ENCODE peak calls at places on chromosomes 7 and 10, in seven cellular contexts. X is MM.1S; L is frontal cortex; I is glomerular endothelial cell; J is activated T-helper 9 cell treated with anti-CD3 and anti-CD28 coated beads, Interleukin-2, amount 50 U/mL, for 16 hours; N is thoracic aorta; Y is A549. W is an unnamed sample.

GRCh38 chr10:69863580-69863979 is 61.9 kb downstream of the COL13A1 start:
- DNase-seq in X (no peak), L (no peak), J (no peak), Y (no peak), I (no peak), N (no peak), W (no peak)

GRCh38 chr7:139094596-139094995 is 14.9 kb downstream of the ZC3HAV1 start:
- DNase-seq in I (no peak), Y (no peak), X (no peak), L (no peak), N (no peak), J (no peak), W (no peak)

GRCh38 chr10:59648711-59649201 is 60.9 kb downstream of the SLC16A9 start:
- DNase-seq in L (peak), X (no peak), Y (no peak), I (no peak), J (no peak), N (no peak), W (no peak)

GRCh38 chr7:43647772-43648643 is 65.1 kb downstream of the STK17A start:
- DNase-seq in L (peak), J (peak), N (peak), I (peak), Y (peak), X (peak), W (no peak)

GRCh38 chr10:102422586-102423129 is 2.0 kb downstream of the FBXL15 start:
- DNase-seq in J (no peak), X (peak), Y (peak), I (no peak), L (peak), N (no peak), W (no peak)

GRCh38 chr7:134533288-134533771 is 6.0 kb downstream of the AKR1B10 start:
- DNase-seq in L (no peak), I (no peak), N (no peak), X (no peak), Y (no peak), J (no peak), W (no peak)

GRCh38 chr7:115649429-115649828 is 381.1 kb downstream of the TFEC start:
- DNase-seq in I (no peak), N (no peak), J (no peak), X (no peak), Y (no peak), L (no peak), W (no peak)

GRCh38 chr7:87047-87446 is 105.3 kb upstream of the FAM20C start:
- DNase-seq in I (no peak), L (no peak), J (no peak), X (no peak), Y (no peak), N (no peak), W (no peak)

GRCh38 chr7:133976140-133976539 is 151.0 kb upstream of the LRGUK start:
- DNase-seq in Y (no peak), N (no peak), X (no peak), L (no peak), J (no peak), I (no peak), W (no peak)

GRCh38 chr10:51422311-51423120 is 276.9 kb downstream of the CSTF2T start:
- DNase-seq in N (no peak), X (peak), Y (peak), L (peak), J (no peak), I (no peak), W (no peak)

GRCh38 chr7:8232999-8233847 is 28.7 kb downstream of the ICA1 start:
- DNase-seq in N (no peak), L (no peak), Y (no peak), J (no peak), X (no peak), I (no peak), W (no peak)

GRCh38 chr10:43942096-43942885 is 293.6 kb upstream of the ZNF32 start:
- DNase-seq in X (no peak), Y (no peak), J (no peak), I (no peak), N (no peak), L (no peak), W (no peak)

GRCh38 chr10:114751856-114752255 is 69.7 kb upstream of the FHIP2A start:
- DNase-seq in J (no peak), L (no peak), I (no peak), N (no peak), X (no peak), Y (no peak), W (no peak)

GRCh38 chr7:134364619-134365037 is 47.9 kb upstream of the SLC35B4 start:
- DNase-seq in Y (peak), L (no peak), N (no peak), I (no peak), J (no peak), X (no peak), W (no peak)

GRCh38 chr10:5557040-5557721 is 32.4 kb downstream of the CALML3 start:
- DNase-seq in I (no peak), J (no peak), N (no peak), X (no peak), L (no peak), Y (no peak), W (no peak)